ENCODE peak calls at places on chromosomes 13 and 19, in six cellular contexts. J is tibial artery, M is WERI-Rb-1, R is ascending aorta, D is cardiac fibroblast, K is GM06990. Z is an unnamed sample.

GRCh38 chr19:44156475-44156874 is 8.4 kb upstream of the ZNF226 start:
- DNase-seq in M (no peak), K (no peak), R (no peak), J (no peak), D (no peak), Z (no peak)

GRCh38 chr13:49213997-49214916 is 5.9 kb upstream of the MLNR start:
- DNase-seq in M (no peak), K (no peak), R (no peak), J (no peak), D (no peak), Z (no peak)

GRCh38 chr19:42052241-42052863 is 17.7 kb downstream of the GRIK5 start:
- DNase-seq in J (no peak), R (no peak), D (no peak), M (peak; percentile 72), K (no peak), Z (no peak)

GRCh38 chr13:63731896-63732295 is 2316.2 kb upstream of the PCDH20 start:
- DNase-seq in M (no peak), D (no peak), R (no peak), K (no peak), J (no peak), Z (peak; percentile 3)

GRCh38 chr13:80737513-80737912 is 396.6 kb upstream of the SPRY2 start:
- DNase-seq in K (no peak), J (no peak), R (no peak), M (no peak), D (no peak), Z (no peak)

GRCh38 chr19:38394488-38394887 is 6.0 kb downstream of the SPRED3 start:
- DNase-seq in R (no peak), K (peak; percentile 56), J (no peak), D (no peak), M (no peak), Z (no peak)

GRCh38 chr13:114099191-114099590 is 33.2 kb downstream of the RASA3 start:
- DNase-seq in K (no peak), M (peak; percentile 88), R (peak; percentile 94), J (peak; percentile 95), D (peak; percentile 97), Z (no peak)

GRCh38 chr13:82791035-82791434 is 1091.2 kb downstream of the SLITRK1 start:
- DNase-seq in K (no peak), R (no peak), J (no peak), D (no peak), M (no peak), Z (no peak)

GRCh38 chr13:24827799-24828198 is 63.8 kb downstream of the RNF17 start:
- DNase-seq in K (no peak), R (no peak), J (no peak), D (no peak), M (no peak), Z (no peak)

GRCh38 chr19:44648536-44649370 is 5.0 kb downstream of the PVR start:
- DNase-seq in D (peak; percentile 86), J (no peak), R (no peak), K (no peak), M (no peak), Z (no peak)

GRCh38 chr13:99281811-99282263 is 23.7 kb upstream of the GPR18 start:
- DNase-seq in K (peak; percentile 79), R (peak; percentile 83), J (peak; percentile 85), M (no peak), D (no peak), Z (no peak)

GRCh38 chr19:42028304-42029216 is 34.5 kb upstream of the ATP1A3 start:
- DNase-seq in J (no peak), K (no peak), M (peak; percentile 67), D (no peak), R (no peak), Z (no peak)

GRCh38 chr13:110283661-110284516 is 23.1 kb downstream of the COL4A1 start:
- DNase-seq in D (no peak), M (no peak), J (no peak), R (peak; percentile 63), K (no peak), Z (no peak)

GRCh38 chr19:49136771-49137171 is 17.4 kb downstream of the PPFIA3 start:
- DNase-seq in J (no peak), R (no peak), D (peak; percentile 52), M (no peak), K (no peak), Z (no peak)

GRCh38 chr13:29707876-29708543 is 112.5 kb upstream of the SLC7A1 start:
- DNase-seq in M (peak; percentile 41), K (no peak), J (no peak), D (peak; percentile 69), R (no peak), Z (peak; percentile 16)

GRCh38 chr13:111429064-111429558 is 108.7 kb downstream of the TEX29 start:
- DNase-seq in D (peak; percentile 36), R (no peak), J (no peak), M (peak; percentile 65), K (no peak), Z (no peak)

GRCh38 chr19:17942582-17943283 is 9.9 kb downstream of the CCDC124 start:
- DNase-seq in J (no peak), D (no peak), M (no peak), K (no peak), R (no peak), Z (no peak)

GRCh38 chr19:46791944-46792343 is 3.5 kb upstream of the SLC1A5 start:
- DNase-seq in R (no peak), D (no peak), J (no peak), M (no peak), K (no peak), Z (no peak)

GRCh38 chr19:16931306-16931705 is 42.5 kb downstream of the F2RL3 start:
- DNase-seq in J (no peak), R (no peak), K (no peak), M (no peak), D (no peak), Z (no peak)
- TF ChIP-seq CTCF in J (no peak), R (no peak), K (no peak), M (no peak), D (no peak), Z (no peak)

DNA sequence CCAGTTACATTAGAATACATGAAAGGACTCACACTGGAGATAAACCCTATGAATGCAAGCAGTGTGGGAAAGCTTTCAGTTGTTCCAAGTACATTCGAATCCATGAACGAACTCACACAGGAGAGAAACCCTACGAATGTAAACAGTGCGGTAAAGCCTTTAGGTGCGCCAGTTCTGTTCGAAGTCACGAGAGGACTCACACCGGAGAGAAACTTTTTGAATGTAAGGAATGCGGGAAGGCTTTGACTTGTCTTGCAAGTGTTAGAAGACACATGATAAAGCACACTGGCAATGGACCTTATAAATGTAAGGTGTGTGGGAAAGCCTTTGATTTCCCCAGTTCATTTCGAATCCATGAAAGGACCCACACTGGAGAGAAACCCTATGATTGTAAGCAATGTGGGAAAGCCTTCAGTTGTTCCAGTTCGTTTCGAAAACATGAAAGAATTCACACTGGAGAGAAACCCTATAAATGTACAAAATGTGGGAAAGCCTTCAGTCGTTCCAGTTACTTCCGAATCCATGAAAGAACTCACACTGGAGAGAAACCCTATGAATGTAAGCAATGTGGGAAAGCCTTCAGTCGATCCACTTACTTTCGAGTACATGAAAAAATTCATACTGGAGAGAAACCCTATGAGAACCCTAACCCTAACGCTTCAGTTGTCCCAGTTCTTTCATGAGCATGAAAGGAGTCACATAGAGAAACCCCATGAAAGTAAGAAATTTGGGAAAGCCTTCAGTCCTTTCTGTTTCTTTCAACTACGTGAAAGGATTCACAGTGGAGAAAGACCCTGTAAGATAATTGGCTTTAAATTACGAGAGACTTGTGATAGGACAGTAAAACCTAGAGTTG is 20.2 kb downstream of the ZNF627 start:
- DNase-seq in R (no peak), J (no peak), M (no peak), K (no peak), D (peak; percentile 8), Z (no peak)
- H3K4me3 ChIP-seq in R (no peak overlapping the region), J (no peak overlapping the region), M (no peak overlapping the region), K (no peak overlapping the region), D (no peak overlapping the region), Z (no peak overlapping the region)

GRCh38 chr13:28657784-28658538 is 969 bp upstream of the POMP start:
- DNase-seq in D (peak; percentile 61), J (no peak), R (no peak), M (no peak), K (peak; percentile 22), Z (no peak)
- TF ChIP-seq CTCF in D (peak; percentile 7), J (no peak), R (no peak), M (no peak), K (no peak), Z (no peak)

DNA sequence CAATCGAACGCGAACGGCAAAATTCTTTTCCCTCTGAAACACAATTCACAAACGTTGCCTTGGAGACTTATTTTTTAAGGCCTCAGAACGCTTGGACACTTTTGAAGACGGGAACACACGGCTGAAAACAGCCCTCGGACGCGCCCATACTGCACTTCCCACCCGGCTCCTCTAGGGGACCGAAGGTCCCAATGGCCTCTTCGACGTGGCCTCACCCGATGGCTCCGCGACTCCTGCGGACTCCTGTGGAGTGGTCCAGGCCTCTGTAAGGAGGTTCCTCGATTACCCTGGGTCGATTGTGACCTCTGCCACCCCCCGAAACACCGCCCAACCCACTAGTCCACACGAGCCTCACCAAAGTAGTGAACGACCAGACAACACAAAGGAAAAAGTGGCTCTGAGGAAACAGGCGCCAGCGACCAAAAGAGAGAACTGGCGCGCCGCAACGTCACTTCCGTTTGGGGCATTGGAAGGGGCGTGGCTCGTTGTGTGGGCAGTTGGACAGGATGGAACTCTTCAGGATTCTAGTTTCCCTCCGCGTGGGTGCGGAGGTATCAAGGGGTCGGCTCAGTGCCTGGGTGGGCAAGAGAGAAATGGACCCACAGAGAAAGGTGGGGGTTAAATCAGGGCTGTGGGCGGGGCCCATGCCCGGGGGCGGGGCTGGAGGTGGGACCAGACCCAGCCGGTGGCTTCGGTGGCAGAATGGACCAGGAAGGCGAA is at the start of gene ZNF560:
- DNase-seq in K (peak; percentile 18), J (no peak), R (no peak), D (peak; percentile 67), M (peak; percentile 84), Z (no peak)
- H3K4me3 ChIP-seq in K (no peak within 1 kb of the TSS), J (no peak within 1 kb of the TSS), R (no peak within 1 kb of the TSS), D (peak within 1 kb of the TSS; percentile 6), M (peak within 1 kb of the TSS; percentile 63), Z (no peak within 1 kb of the TSS)

DNA sequence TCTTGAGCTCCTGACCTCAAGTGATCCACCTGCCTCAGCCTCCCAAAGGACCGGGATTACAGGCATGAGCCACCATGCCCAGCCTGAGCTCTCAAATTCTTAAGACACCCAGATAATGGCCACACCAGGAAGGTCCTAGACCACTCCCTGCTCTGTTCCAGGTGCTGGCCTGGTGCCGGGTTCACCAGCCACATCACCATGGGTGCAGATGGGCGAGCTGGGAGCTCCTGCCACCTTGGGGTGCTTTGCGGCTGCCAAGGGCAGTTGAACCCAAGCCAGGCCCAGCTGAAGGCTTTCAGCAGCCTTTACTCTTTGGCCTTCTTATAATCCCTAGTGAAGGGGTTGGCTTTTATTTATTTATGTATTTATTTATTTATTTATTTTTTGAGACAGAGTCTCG is 4.9 kb downstream of the HPN start:
- DNase-seq in M (no peak), K (no peak), R (no peak), J (no peak), D (no peak), Z (no peak)
- TF ChIP-seq CTCF in M (no peak), K (no peak), R (no peak), J (no peak), D (no peak), Z (no peak)